ENCODE peak calls at places on chromosomes 12 and 14, in eight cellular contexts. G is HCT116, F is heart left ventricle, R is adrenal gland, K is stomach, T is upper lobe of left lung, Q is gastrocnemius medialis, M is thyroid gland. Y is an unnamed sample.

GRCh38 chr12:100058482-100059029 is 73.8 kb upstream of the ANKS1B start:
- DNase-seq in Q (no peak), F (no peak), M (no peak), T (no peak), K (no peak), G (no peak), R (peak; percentile 12), Y (no peak)

GRCh38 chr14:88496414-88496813 is 58.4 kb downstream of the PTPN21 start:
- DNase-seq in K (no peak), F (no peak), R (no peak), T (no peak), M (no peak), G (no peak), Q (no peak), Y (no peak)

GRCh38 chr12:80068173-80068572 is 31.2 kb upstream of the OTOGL start:
- DNase-seq in K (no peak), T (no peak), R (no peak), Q (no peak), G (no peak), M (no peak), F (no peak), Y (no peak)

GRCh38 chr12:98997-99396 is 32.4 kb downstream of the IQSEC3 start:
- DNase-seq in K (no peak), M (no peak), Q (no peak), R (no peak), T (no peak), F (no peak), G (no peak), Y (no peak)

GRCh38 chr12:20214286-20214685 is 154.1 kb upstream of the PDE3A start:
- DNase-seq in G (no peak), F (no peak), R (no peak), K (no peak), M (no peak), T (no peak), Q (no peak), Y (no peak)

GRCh38 chr12:92595663-92596062 is 107.1 kb upstream of the PLEKHG7 start:
- DNase-seq in M (no peak), T (no peak), R (no peak), K (no peak), G (no peak), Q (no peak), F (no peak), Y (no peak)

GRCh38 chr12:62647586-62647985 is 181.0 kb downstream of the MON2 start:
- DNase-seq in G (no peak), T (no peak), K (no peak), Q (no peak), F (peak; percentile 72), M (no peak), R (peak; percentile 32), Y (no peak)

GRCh38 chr14:78959674-78960264 is 789.6 kb downstream of the NRXN3 start:
- DNase-seq in M (peak; percentile 71), T (peak; percentile 53), Q (peak; percentile 37), R (peak; percentile 82), F (peak; percentile 46), K (peak; percentile 66), G (peak; percentile 26), Y (peak; percentile 83)

GRCh38 chr14:104296388-104297312 is 158.3 kb downstream of the KIF26A start:
- DNase-seq in T (no peak), F (peak; percentile 22), G (no peak), Q (no peak), M (no peak), R (peak; percentile 62), K (no peak), Y (no peak)

DNA sequence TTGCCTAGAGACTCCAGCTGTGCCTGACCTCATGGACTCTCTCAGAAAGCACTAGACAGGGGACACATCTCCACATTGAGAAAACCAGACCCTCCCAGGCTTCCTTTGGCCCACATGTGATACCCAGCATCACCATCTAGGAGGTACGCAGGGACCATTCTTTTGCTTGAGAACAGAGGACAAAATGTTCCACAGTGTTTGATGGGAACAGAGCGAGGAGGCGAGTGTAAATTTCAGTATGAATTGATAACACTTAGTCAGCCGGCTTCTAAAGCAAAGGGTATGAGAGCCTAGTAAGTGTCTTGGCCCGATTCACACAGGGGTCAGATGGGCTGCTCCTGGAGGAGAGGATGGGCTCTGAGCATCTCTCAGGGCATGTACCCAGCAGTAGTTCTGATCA is 1052.4 kb downstream of the BCL11B start:
- DNase-seq in G (no peak), Q (no peak), R (no peak), K (no peak), F (no peak), T (no peak), M (no peak), Y (no peak)
- H3K4me1 ChIP-seq in G (no peaks in the 10 kb centered on the region), Q (no peaks in the 10 kb centered on the region), R (no peaks in the 10 kb centered on the region), K (no peaks in the 10 kb centered on the region), F (no peaks in the 10 kb centered on the region), T (no peaks in the 10 kb centered on the region), M (no peaks in the 10 kb centered on the region), Y (no peaks in the 10 kb centered on the region)

GRCh38 chr14:60925286-60925685 is 55.6 kb downstream of the TRMT5 start:
- DNase-seq in Q (no peak), F (no peak), T (no peak), R (no peak), G (no peak), K (no peak), M (no peak), Y (no peak)
- TF ChIP-seq POLR2A in Q (no peak), F (no peak), T (no peak), R (no peak), G (no peak), K (no peak), M (no peak), Y (no peak)

DNA sequence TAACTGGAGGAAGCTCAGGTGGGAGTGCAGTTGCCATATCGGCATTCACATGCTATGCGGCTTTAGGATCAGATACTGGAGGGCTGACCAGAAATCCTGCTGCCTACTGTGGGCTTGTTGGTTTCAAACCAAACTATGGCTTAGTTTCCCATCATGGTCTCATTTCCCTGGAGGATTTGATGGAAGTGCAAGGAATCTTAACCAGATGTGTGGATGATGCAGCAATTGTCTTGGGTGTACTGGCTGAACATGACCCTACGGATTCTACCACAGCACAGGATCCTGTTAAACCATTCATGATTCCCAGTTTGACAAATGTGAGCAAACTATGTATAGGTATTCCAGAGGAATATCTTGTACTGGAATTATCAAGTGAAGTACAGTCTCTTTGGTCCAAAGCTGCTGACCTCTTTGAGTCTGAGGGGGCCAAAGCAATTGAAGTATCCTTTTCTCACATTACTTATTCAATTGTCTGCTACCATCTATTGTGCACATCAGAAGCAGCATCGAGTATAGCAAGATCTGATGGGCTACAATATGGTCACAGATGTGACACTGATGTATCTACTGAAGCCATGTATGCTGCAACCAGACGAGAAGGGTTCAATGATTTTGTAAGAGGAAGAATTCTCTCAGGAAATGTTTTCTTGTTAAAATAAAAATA is 42.9 kb downstream of the RALGAPA1 start:
- DNase-seq in K (no peak), R (no peak), M (no peak), G (no peak), F (no peak), Q (no peak), T (no peak), Y (no peak)
- H3K4me1 ChIP-seq in K (no peaks in the 10 kb centered on the region), R (no peaks in the 10 kb centered on the region), M (no peaks in the 10 kb centered on the region), G (no peaks in the 10 kb centered on the region), F (no peaks in the 10 kb centered on the region), Q (no peaks in the 10 kb centered on the region), T (no peaks in the 10 kb centered on the region), Y (no peaks in the 10 kb centered on the region)

GRCh38 chr14:24176599-24176998 is 4.7 kb downstream of the REC8 start:
- DNase-seq in Q (no peak), T (no peak), G (no peak), K (no peak), R (no peak), M (no peak), F (no peak), Y (no peak)

GRCh38 chr14:24172261-24172860 is 481 bp downstream of the REC8 start:
- DNase-seq in T (no peak), M (peak; percentile 6), F (no peak), G (no peak), Q (no peak), K (no peak), R (no peak), Y (no peak)

GRCh38 chr14:24171422-24172260 is at the start of gene REC8:
- DNase-seq in G (no peak), R (peak; percentile 81), F (peak; percentile 80), Q (no peak), T (peak; percentile 84), M (peak; percentile 77), K (peak; percentile 82), Y (peak; percentile 87)

GRCh38 chr14:24177041-24177825 is 5.4 kb downstream of the REC8 start:
- DNase-seq in M (no peak), G (no peak), T (no peak), R (no peak), K (no peak), Q (no peak), F (no peak), Y (no peak)

GRCh38 chr14:24172871-24173281 is 996 bp downstream of the REC8 start:
- DNase-seq in F (no peak), G (no peak), K (no peak), M (no peak), T (no peak), R (no peak), Q (no peak), Y (no peak)
- TF ChIP-seq POLR2A in F (no peak), G (no peak), K (no peak), M (no peak), T (no peak), R (no peak), Q (no peak), Y (no peak)

DNA sequence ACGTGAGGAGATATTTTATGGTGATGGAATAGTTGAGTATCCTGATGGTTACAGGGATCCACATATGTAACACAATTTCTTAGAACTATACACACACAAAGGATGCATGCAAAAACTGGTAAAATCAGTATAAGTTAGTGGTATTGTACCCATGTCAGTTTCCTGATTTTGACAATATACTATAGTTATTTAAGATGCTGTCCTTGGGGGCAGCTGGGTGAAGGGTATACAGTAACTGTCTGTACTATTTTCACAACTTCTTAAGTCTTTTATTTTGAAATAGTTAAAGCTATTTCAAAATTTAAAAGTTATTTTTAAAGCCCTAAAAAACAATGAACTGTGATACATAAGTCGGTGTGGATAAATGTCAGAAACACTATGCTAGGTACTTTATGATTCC is 24.5 kb upstream of the POLR3B start:
- DNase-seq in T (no peak), F (no peak), R (no peak), K (no peak), M (no peak), G (no peak), Q (no peak), Y (no peak)
- H3K4me1 ChIP-seq in T (peaks cover 5% of the 10 kb centered on the region), F (no peaks in the 10 kb centered on the region), R (peaks cover 42% of the 10 kb centered on the region), K (peaks cover 15% of the 10 kb centered on the region), M (peaks cover 8% of the 10 kb centered on the region), G (peaks cover 3% of the 10 kb centered on the region), Q (peaks cover 57% of the 10 kb centered on the region), Y (no peaks in the 10 kb centered on the region)

GRCh38 chr14:95185033-95185432 is 27.7 kb upstream of the DICER1 start:
- DNase-seq in M (no peak), Q (no peak), R (no peak), G (no peak), F (no peak), K (no peak), T (no peak), Y (peak; percentile 20)

GRCh38 chr14:95183532-95184412 is 26.4 kb upstream of the DICER1 start:
- DNase-seq in G (no peak), R (no peak), Q (no peak), T (no peak), M (no peak), F (no peak), K (no peak), Y (no peak)

GRCh38 chr14:95183082-95183481 is 25.8 kb upstream of the DICER1 start:
- DNase-seq in G (no peak), T (no peak), F (no peak), K (no peak), Q (no peak), R (no peak), M (no peak), Y (no peak)

GRCh38 chr14:95184413-95184790 is 27.1 kb upstream of the DICER1 start:
- DNase-seq in M (peak; percentile 37), F (peak; percentile 68), R (no peak), Q (no peak), K (no peak), T (no peak), G (no peak), Y (peak; percentile 61)

GRCh38 chr14:95185452-95186392 is 28.4 kb upstream of the DICER1 start:
- DNase-seq in Q (peak; percentile 52), F (peak; percentile 76), K (peak; percentile 44), T (peak; percentile 80), G (no peak), R (peak; percentile 58), M (peak; percentile 8), Y (peak; percentile 61)
- TF ChIP-seq POLR2A in Q (no peak), F (no peak), K (no peak), T (no peak), G (no peak), R (peak; percentile 31), M (no peak), Y (no peak)